ENCODE peak calls at places on chromosomes 7 and 10, in four cellular contexts. One of them, this sample, is unnamed.

GRCh38 chr7:80350430-80350829 is 161.4 kb downstream of the GNAT3 start:
- DNase-seq in stomach: no peak
- DNase-seq in activated T-cell treated with anti-CD3 and anti-CD28 coated beads, Interleukin-2, amount 50 U/mL, for 72 hours: no peak
- DNase-seq in adrenal gland: no peak
- DNase-seq in this sample: no peak

GRCh38 chr10:131909014-131909808 is 8.4 kb downstream of the PPP2R2D start:
- DNase-seq in stomach: no peak
- DNase-seq in activated T-cell treated with anti-CD3 and anti-CD28 coated beads, Interleukin-2, amount 50 U/mL, for 72 hours: no peak
- DNase-seq in adrenal gland: peak
- DNase-seq in this sample: no peak

GRCh38 chr10:100364735-100365391 is 17.8 kb downstream of the SCD start:
- DNase-seq in stomach: peak
- DNase-seq in activated T-cell treated with anti-CD3 and anti-CD28 coated beads, Interleukin-2, amount 50 U/mL, for 72 hours: no peak
- DNase-seq in adrenal gland: peak
- DNase-seq in this sample: no peak

GRCh38 chr7:144842377-144842851 is 6.6 kb upstream of the TPK1 start:
- DNase-seq in stomach: peak
- DNase-seq in activated T-cell treated with anti-CD3 and anti-CD28 coated beads, Interleukin-2, amount 50 U/mL, for 72 hours: peak
- DNase-seq in adrenal gland: peak
- DNase-seq in this sample: no peak

GRCh38 chr7:30869794-30870491 is 41.7 kb upstream of the AQP1 start:
- DNase-seq in stomach: no peak
- DNase-seq in activated T-cell treated with anti-CD3 and anti-CD28 coated beads, Interleukin-2, amount 50 U/mL, for 72 hours: no peak
- DNase-seq in adrenal gland: no peak
- DNase-seq in this sample: peak

GRCh38 chr7:118072893-118073674 is 110.9 kb upstream of the LSM8 start:
- DNase-seq in stomach: no peak
- DNase-seq in activated T-cell treated with anti-CD3 and anti-CD28 coated beads, Interleukin-2, amount 50 U/mL, for 72 hours: no peak
- DNase-seq in adrenal gland: no peak
- DNase-seq in this sample: no peak

GRCh38 chr7:86904949-86905834 is 154.3 kb downstream of the ELAPOR2 start:
- DNase-seq in stomach: no peak
- DNase-seq in activated T-cell treated with anti-CD3 and anti-CD28 coated beads, Interleukin-2, amount 50 U/mL, for 72 hours: no peak
- DNase-seq in adrenal gland: peak
- DNase-seq in this sample: peak

GRCh38 chr10:4947635-4948596 is 15.3 kb upstream of the AKR1C1 start:
- DNase-seq in stomach: no peak
- DNase-seq in activated T-cell treated with anti-CD3 and anti-CD28 coated beads, Interleukin-2, amount 50 U/mL, for 72 hours: no peak
- DNase-seq in adrenal gland: peak
- DNase-seq in this sample: no peak

GRCh38 chr7:1229956-1230355 is 2.7 kb upstream of the UNCX start:
- DNase-seq in stomach: no peak
- DNase-seq in activated T-cell treated with anti-CD3 and anti-CD28 coated beads, Interleukin-2, amount 50 U/mL, for 72 hours: no peak
- DNase-seq in adrenal gland: no peak
- DNase-seq in this sample: no peak

GRCh38 chr10:76113952-76114351 is 682.5 kb downstream of the LRMDA start:
- DNase-seq in stomach: no peak
- DNase-seq in activated T-cell treated with anti-CD3 and anti-CD28 coated beads, Interleukin-2, amount 50 U/mL, for 72 hours: no peak
- DNase-seq in adrenal gland: no peak
- DNase-seq in this sample: no peak

GRCh38 chr7:135834262-135834661 is 85.6 kb upstream of the FAM180A start:
- DNase-seq in stomach: no peak
- DNase-seq in activated T-cell treated with anti-CD3 and anti-CD28 coated beads, Interleukin-2, amount 50 U/mL, for 72 hours: no peak
- DNase-seq in adrenal gland: no peak
- DNase-seq in this sample: peak

GRCh38 chr10:101073631-101074030 is 11.8 kb downstream of the KAZALD1 start:
- DNase-seq in stomach: no peak
- DNase-seq in activated T-cell treated with anti-CD3 and anti-CD28 coated beads, Interleukin-2, amount 50 U/mL, for 72 hours: no peak
- DNase-seq in adrenal gland: no peak
- DNase-seq in this sample: no peak

This sample was measured in endothelial cell.